ENCODE peak calls at places on chromosomes 7 and 10, in ten cellular contexts. One of them, this sample, is unnamed.
A peak's percentile ranks its signal among the peaks of the same experiment; 100 is the strongest.

GRCh38 chr10:79226391-79227245 is 120.7 kb upstream of the PPIF start:
- DNase-seq in IMR-90: no peak
- DNase-seq in Kasumi-1: no peak
- DNase-seq in H7: no peak
- DNase-seq in stimulated activated CD4-positive, alpha-beta T cell treated with anti-CD3 and anti-CD28 coated beads, Interleukin-15, amount 100 ng/mL, for 24 hours: no peak
- DNase-seq in mucosa of descending colon: no peak
- DNase-seq in stromal cell of bone marrow: no peak
- DNase-seq in fibroblast of villous mesenchyme: peak; percentile 81
- DNase-seq in A549: no peak
- DNase-seq in fibroblast of the aortic adventitia: no peak
- DNase-seq in this sample: no peak

GRCh38 chr10:117967149-117967548 is 79.6 kb downstream of the RAB11FIP2 start:
- DNase-seq in IMR-90: no peak
- DNase-seq in Kasumi-1: no peak
- DNase-seq in H7: no peak
- DNase-seq in stimulated activated CD4-positive, alpha-beta T cell treated with anti-CD3 and anti-CD28 coated beads, Interleukin-15, amount 100 ng/mL, for 24 hours: no peak
- DNase-seq in mucosa of descending colon: no peak
- DNase-seq in stromal cell of bone marrow: no peak
- DNase-seq in fibroblast of villous mesenchyme: no peak
- DNase-seq in A549: no peak
- DNase-seq in fibroblast of the aortic adventitia: no peak
- DNase-seq in this sample: no peak

GRCh38 chr7:91880413-91881241 is at the start of gene MTERF1:
- DNase-seq in IMR-90: peak; percentile 88
- DNase-seq in Kasumi-1: peak; percentile 85
- DNase-seq in H7: peak; percentile 84
- DNase-seq in stimulated activated CD4-positive, alpha-beta T cell treated with anti-CD3 and anti-CD28 coated beads, Interleukin-15, amount 100 ng/mL, for 24 hours: peak; percentile 96
- DNase-seq in mucosa of descending colon: peak; percentile 97
- DNase-seq in stromal cell of bone marrow: peak; percentile 83
- DNase-seq in fibroblast of villous mesenchyme: peak; percentile 93
- DNase-seq in A549: peak; percentile 94
- DNase-seq in fibroblast of the aortic adventitia: peak; percentile 92
- DNase-seq in this sample: peak; percentile 96

GRCh38 chr7:133853706-133854276 is 273.3 kb upstream of the LRGUK start:
- DNase-seq in IMR-90: peak; percentile 90
- DNase-seq in Kasumi-1: peak; percentile 51
- DNase-seq in H7: peak; percentile 15
- DNase-seq in stimulated activated CD4-positive, alpha-beta T cell treated with anti-CD3 and anti-CD28 coated beads, Interleukin-15, amount 100 ng/mL, for 24 hours: peak; percentile 11
- DNase-seq in mucosa of descending colon: peak; percentile 71
- DNase-seq in stromal cell of bone marrow: peak; percentile 60
- DNase-seq in fibroblast of villous mesenchyme: peak; percentile 50
- DNase-seq in A549: peak; percentile 82
- DNase-seq in fibroblast of the aortic adventitia: peak; percentile 76
- DNase-seq in this sample: peak; percentile 96

GRCh38 chr10:30284860-30285594 is 64.1 kb downstream of the MTPAP start:
- DNase-seq in IMR-90: no peak
- DNase-seq in Kasumi-1: peak; percentile 66
- DNase-seq in H7: peak; percentile 12
- DNase-seq in stimulated activated CD4-positive, alpha-beta T cell treated with anti-CD3 and anti-CD28 coated beads, Interleukin-15, amount 100 ng/mL, for 24 hours: no peak
- DNase-seq in mucosa of descending colon: no peak
- DNase-seq in stromal cell of bone marrow: peak; percentile 18
- DNase-seq in fibroblast of villous mesenchyme: no peak
- DNase-seq in A549: no peak
- DNase-seq in fibroblast of the aortic adventitia: peak; percentile 15
- DNase-seq in this sample: no peak

GRCh38 chr7:132112111-132112510 is 464.2 kb downstream of the PLXNA4 start:
- DNase-seq in IMR-90: no peak
- DNase-seq in Kasumi-1: no peak
- DNase-seq in H7: no peak
- DNase-seq in stimulated activated CD4-positive, alpha-beta T cell treated with anti-CD3 and anti-CD28 coated beads, Interleukin-15, amount 100 ng/mL, for 24 hours: no peak
- DNase-seq in mucosa of descending colon: no peak
- DNase-seq in stromal cell of bone marrow: no peak
- DNase-seq in fibroblast of villous mesenchyme: no peak
- DNase-seq in A549: no peak
- DNase-seq in fibroblast of the aortic adventitia: no peak
- DNase-seq in this sample: no peak

GRCh38 chr7:87038993-87039716 is 20.3 kb downstream of the ELAPOR2 start:
- DNase-seq in IMR-90: no peak
- DNase-seq in Kasumi-1: no peak
- DNase-seq in H7: no peak
- DNase-seq in stimulated activated CD4-positive, alpha-beta T cell treated with anti-CD3 and anti-CD28 coated beads, Interleukin-15, amount 100 ng/mL, for 24 hours: no peak
- DNase-seq in mucosa of descending colon: no peak
- DNase-seq in stromal cell of bone marrow: no peak
- DNase-seq in fibroblast of villous mesenchyme: no peak
- DNase-seq in A549: no peak
- DNase-seq in fibroblast of the aortic adventitia: no peak
- DNase-seq in this sample: no peak

GRCh38 chr7:97835296-97836138 is 36.7 kb downstream of the ASNS start:
- DNase-seq in IMR-90: peak; percentile 63
- DNase-seq in Kasumi-1: peak; percentile 77
- DNase-seq in H7: peak; percentile 51
- DNase-seq in stimulated activated CD4-positive, alpha-beta T cell treated with anti-CD3 and anti-CD28 coated beads, Interleukin-15, amount 100 ng/mL, for 24 hours: peak; percentile 79
- DNase-seq in mucosa of descending colon: peak; percentile 89
- DNase-seq in stromal cell of bone marrow: peak; percentile 48
- DNase-seq in fibroblast of villous mesenchyme: peak; percentile 68
- DNase-seq in A549: peak; percentile 67
- DNase-seq in fibroblast of the aortic adventitia: peak; percentile 79
- DNase-seq in this sample: peak; percentile 89

GRCh38 chr10:103820101-103821062 is 35.0 kb downstream of the SH3PXD2A start:
- DNase-seq in IMR-90: peak; percentile 60
- DNase-seq in Kasumi-1: peak; percentile 45
- DNase-seq in H7: no peak
- DNase-seq in stimulated activated CD4-positive, alpha-beta T cell treated with anti-CD3 and anti-CD28 coated beads, Interleukin-15, amount 100 ng/mL, for 24 hours: no peak
- DNase-seq in mucosa of descending colon: no peak
- DNase-seq in stromal cell of bone marrow: peak; percentile 21
- DNase-seq in fibroblast of villous mesenchyme: peak; percentile 23
- DNase-seq in A549: no peak
- DNase-seq in fibroblast of the aortic adventitia: peak; percentile 83
- DNase-seq in this sample: no peak

GRCh38 chr10:130388746-130389145 is 252.6 kb downstream of the GLRX3 start:
- DNase-seq in IMR-90: no peak
- DNase-seq in Kasumi-1: no peak
- DNase-seq in H7: no peak
- DNase-seq in stimulated activated CD4-positive, alpha-beta T cell treated with anti-CD3 and anti-CD28 coated beads, Interleukin-15, amount 100 ng/mL, for 24 hours: no peak
- DNase-seq in mucosa of descending colon: no peak
- DNase-seq in stromal cell of bone marrow: no peak
- DNase-seq in fibroblast of villous mesenchyme: no peak
- DNase-seq in A549: no peak
- DNase-seq in fibroblast of the aortic adventitia: no peak
- DNase-seq in this sample: no peak

GRCh38 chr7:152103691-152104090 is 78.2 kb downstream of the GALNT11 start:
- DNase-seq in IMR-90: no peak
- DNase-seq in Kasumi-1: no peak
- DNase-seq in H7: no peak
- DNase-seq in stimulated activated CD4-positive, alpha-beta T cell treated with anti-CD3 and anti-CD28 coated beads, Interleukin-15, amount 100 ng/mL, for 24 hours: no peak
- DNase-seq in mucosa of descending colon: no peak
- DNase-seq in stromal cell of bone marrow: no peak
- DNase-seq in fibroblast of villous mesenchyme: no peak
- DNase-seq in A549: no peak
- DNase-seq in fibroblast of the aortic adventitia: no peak
- DNase-seq in this sample: no peak

GRCh38 chr10:111089293-111089692 is 12.5 kb downstream of the ADRA2A start:
- DNase-seq in IMR-90: no peak
- DNase-seq in Kasumi-1: no peak
- DNase-seq in H7: no peak
- DNase-seq in stimulated activated CD4-positive, alpha-beta T cell treated with anti-CD3 and anti-CD28 coated beads, Interleukin-15, amount 100 ng/mL, for 24 hours: no peak
- DNase-seq in mucosa of descending colon: no peak
- DNase-seq in stromal cell of bone marrow: no peak
- DNase-seq in fibroblast of villous mesenchyme: no peak
- DNase-seq in A549: no peak
- DNase-seq in fibroblast of the aortic adventitia: no peak
- DNase-seq in this sample: no peak

This sample was measured in HT-29.